ENCODE peak calls at places on chromosomes 4 and X, in seven cellular contexts. W is effector memory CD4-positive, alpha-beta T cell; L is NCI-H1694 treated with DMSO at 0.1 percent for 48 hours; O is stimulated activated CD4-positive, alpha-beta T cell treated with anti-CD3 and anti-CD28 coated beads, Interleukin-15, amount 100 ng/mL, for 24 hours; A is activated T-helper 1 cell treated with anti-CD3 and anti-CD28 coated beads, Interleukin-12 subunit alpha, Interleukin-12 subunit beta, Interleukin-2, Interleukin-4 antibody, amounts not matched to agents 30 ng/mL and 10 ng/mL and 1 ng/mL, durations not matched to agents 14 hours and 24 hours and 36 hours; M is fibroblast of the aortic adventitia; K is LoVo. H is an unnamed sample.

GRCh38 chr4:127580300-127580699 is 52.5 kb upstream of the INTU start:
- DNase-seq in W (no peak), L (no peak), O (no peak), A (no peak), M (no peak), K (no peak), H (no peak)

GRCh38 chr4:83114576-83114975 is at the start of gene PLAC8:
- DNase-seq in W (peak), L (no peak), O (no peak), A (peak), M (no peak), K (peak), H (no peak)

GRCh38 chr4:141154725-141155124 is 21.5 kb upstream of the RNF150 start:
- DNase-seq in W (no peak), L (no peak), O (no peak), A (no peak), M (no peak), K (no peak), H (no peak)

GRCh38 chr4:156677136-156677535 is 294.5 kb downstream of the PDGFC start:
- DNase-seq in W (no peak), L (peak), O (no peak), A (no peak), M (peak), K (peak), H (peak)

GRCh38 chrX:47809065-47809788 is 27.5 kb upstream of the ZNF81 start:
- DNase-seq in W (no peak), L (no peak), O (no peak), A (no peak), M (no peak), K (no peak), H (no peak)

GRCh38 chr4:185341841-185342240 is 53.9 kb downstream of the LRP2BP start:
- DNase-seq in W (no peak), L (no peak), O (no peak), A (no peak), M (no peak), K (no peak), H (no peak)

GRCh38 chr4:121900132-121900983 is 30.1 kb upstream of the BBS7 start:
- DNase-seq in W (peak), L (peak), O (peak), A (peak), M (peak), K (peak), H (peak)

GRCh38 chr4:8306511-8307021 is 37.0 kb downstream of the HTRA3 start:
- DNase-seq in W (no peak), L (no peak), O (no peak), A (no peak), M (no peak), K (no peak), H (no peak)